ENCODE peak calls at places on chromosome 21, in seven cellular contexts. M is GM12878, U is ovary, C is IMR-90, Q is right lobe of liver, O is heart left ventricle, F is tibial nerve. P is an unnamed sample. For H3K4me1, the result is how much of the 10 kb centered on the place peaks cover.

GRCh38 chr21:46193829-46194373 is 9.6 kb upstream of the SPATC1L start:
- DNase-seq in O (no peak), M (no peak), C (no peak), Q (no peak), U (peak), F (no peak), P (no peak)

GRCh38 chr21:31254131-31254530 is 89.9 kb downstream of the TIAM1 start:
- DNase-seq in F (no peak), C (no peak), O (no peak), M (no peak), U (no peak), Q (no peak), P (no peak)

GRCh38 chr21:36859744-36860501 is 106.5 kb downstream of the HLCS start:
- DNase-seq in F (peak), U (peak), M (no peak), C (peak), Q (peak), O (peak), P (peak)

GRCh38 chr21:23951251-23951650 is 1656.0 kb downstream of the MRPL39 start:
- DNase-seq in Q (no peak), U (no peak), O (no peak), C (peak), M (no peak), F (no peak), P (no peak)

GRCh38 chr21:37259426-37259825 is 7.7 kb downstream of the VPS26C start:
- DNase-seq in Q (no peak), U (no peak), M (no peak), C (peak), F (no peak), O (no peak), P (no peak)

GRCh38 chr21:19468981-19469715 is 1065.6 kb upstream of the TMPRSS15 start:
- DNase-seq in Q (no peak), C (no peak), U (no peak), O (no peak), F (no peak), M (no peak), P (no peak)

GRCh38 chr21:36135391-36136094 is 664 bp downstream of the CBR3 start:
- DNase-seq in Q (peak), C (peak), O (peak), U (peak), M (no peak), F (peak), P (peak)

GRCh38 chr21:20997633-20998455 is at the start of gene NCAM2:
- DNase-seq in O (peak), M (no peak), Q (peak), F (peak), C (peak), U (peak), P (peak)

GRCh38 chr21:33971492-33972013 is 55.9 kb upstream of the ATP5PO start:
- DNase-seq in Q (no peak), F (no peak), C (peak), M (no peak), O (no peak), U (no peak), P (no peak)

GRCh38 chr21:23401278-23401677 is 2206.0 kb downstream of the MRPL39 start:
- DNase-seq in F (no peak), C (no peak), O (no peak), Q (no peak), U (no peak), M (no peak), P (no peak)

GRCh38 chr21:45317401-45318145 is 29.9 kb upstream of the POFUT2 start:
- DNase-seq in O (no peak), F (no peak), C (peak), U (peak), Q (peak), M (no peak), P (no peak)

GRCh38 chr21:22343721-22344120 is 1345.5 kb downstream of the NCAM2 start:
- DNase-seq in Q (no peak), F (no peak), U (no peak), M (no peak), O (no peak), C (no peak), P (no peak)

GRCh38 chr21:46124926-46125845 is 27.3 kb downstream of the COL6A2 start:
- DNase-seq in U (peak), M (no peak), F (no peak), O (peak), Q (peak), C (no peak), P (no peak)

DNA sequence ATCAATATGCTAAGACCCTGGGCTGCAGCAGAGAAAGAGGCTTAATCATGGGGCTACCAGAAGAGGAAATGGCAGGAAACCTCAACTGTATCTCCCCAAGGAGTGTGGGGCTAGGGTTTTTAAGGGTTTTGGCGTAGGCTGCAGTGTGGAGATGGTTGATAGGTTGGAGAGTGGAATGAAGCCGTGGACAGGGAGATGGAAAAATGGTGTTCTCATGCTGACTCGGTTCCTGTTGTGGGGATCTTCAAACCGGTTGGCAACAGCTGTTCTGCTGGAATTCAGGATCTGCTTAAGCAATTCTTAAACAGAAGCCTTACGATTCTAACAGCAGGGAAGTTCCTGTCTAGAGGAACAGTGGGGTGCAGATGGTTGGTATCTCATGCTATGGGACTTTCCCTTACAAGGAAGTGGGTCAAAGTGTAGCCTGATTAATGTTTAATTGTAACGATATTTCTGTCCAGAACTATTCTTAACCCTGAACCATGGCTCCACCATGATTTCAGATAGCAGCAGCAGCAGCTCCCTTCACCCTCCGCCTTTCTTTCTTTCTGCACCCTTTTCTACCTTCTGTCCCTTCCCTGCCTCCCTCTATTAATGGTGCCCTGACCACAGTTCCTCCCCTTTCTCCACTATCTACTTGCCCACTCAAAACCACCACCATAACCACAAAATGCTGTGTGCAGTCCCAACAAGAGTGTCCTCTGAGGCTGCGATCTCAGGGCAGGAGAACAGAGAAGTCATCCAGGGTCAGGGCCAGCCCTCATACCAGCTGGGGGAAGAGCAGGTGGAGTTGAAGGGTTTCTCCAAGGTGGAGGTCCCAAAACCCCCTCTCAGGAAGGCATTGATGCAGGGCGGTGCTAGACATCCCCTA is 30.8 kb downstream of the RSPH1 start:
- DNase-seq in U (no peak), O (no peak), F (no peak), M (peak), C (no peak), Q (peak), P (peak)
- H3K4me1 ChIP-seq in U (under half), O (under half), F (under half), M (half or more), C (under half), Q (under half), P (half or more)

GRCh38 chr21:43811262-43812105 is 22.1 kb downstream of the RRP1 start:
- DNase-seq in U (no peak), C (no peak), F (no peak), M (no peak), Q (no peak), O (no peak), P (no peak)

GRCh38 chr21:43809346-43809799 is 20.0 kb downstream of the RRP1 start:
- DNase-seq in O (no peak), C (no peak), U (peak), Q (peak), F (no peak), M (no peak), P (no peak)

GRCh38 chr21:43812139-43812821 is 22.9 kb downstream of the RRP1 start:
- DNase-seq in U (no peak), M (no peak), Q (peak), F (no peak), O (no peak), C (no peak), P (no peak)

GRCh38 chr21:43809853-43810504 is 20.6 kb downstream of the RRP1 start:
- DNase-seq in Q (no peak), O (no peak), U (no peak), F (no peak), C (no peak), M (no peak), P (no peak)

DNA sequence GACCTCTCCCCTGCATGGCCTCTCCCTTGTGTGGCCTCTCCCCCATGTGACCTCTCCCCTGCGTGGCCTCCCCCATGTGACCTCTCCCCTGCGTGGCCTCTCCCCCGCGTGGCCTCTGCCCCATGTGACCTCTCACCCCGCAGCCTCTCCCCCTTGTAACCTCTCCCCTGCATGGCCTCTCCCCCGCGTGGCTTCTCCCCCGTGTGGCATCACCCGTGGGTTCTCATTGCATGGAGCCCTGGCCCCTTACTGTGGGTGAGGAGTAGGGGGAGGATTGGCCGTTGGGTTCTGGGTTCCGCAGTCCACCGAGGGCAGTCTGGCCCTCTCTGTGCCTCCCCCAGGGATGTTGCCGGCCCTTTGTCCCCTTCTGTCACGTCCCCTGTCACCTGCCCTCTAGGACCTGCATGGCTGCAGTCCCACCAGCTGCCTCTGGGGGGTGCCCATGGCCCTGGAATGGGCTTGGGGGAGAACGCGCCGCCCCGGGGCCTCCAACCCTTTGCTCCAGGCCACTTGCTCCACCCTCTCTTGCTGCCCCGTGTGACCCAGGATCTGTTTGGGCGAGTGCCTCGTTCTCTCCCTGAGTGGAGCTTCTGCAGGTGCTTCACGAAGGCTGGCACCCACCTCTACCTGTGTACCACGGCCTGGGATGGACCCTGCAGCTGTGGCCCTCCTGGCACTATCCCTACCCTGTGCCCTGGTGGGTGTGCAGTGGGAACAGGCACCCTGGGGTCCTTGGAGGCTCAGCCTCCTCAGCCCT is 21.3 kb downstream of the RRP1 start:
- DNase-seq in F (peak), Q (peak), C (peak), M (peak), O (peak), U (peak), P (peak)
- TF ChIP-seq POLR2A in F (no peak), Q (no peak), C (no peak), M (no peak), O (no peak), U (no peak), P (no peak)

GRCh38 chr21:27812279-27812678 is 845.4 kb upstream of the ADAMTS5 start:
- DNase-seq in U (no peak), Q (no peak), M (no peak), F (no peak), O (no peak), C (peak), P (no peak)

GRCh38 chr21:27817061-27817460 is 850.2 kb upstream of the ADAMTS5 start:
- DNase-seq in Q (no peak), M (no peak), C (no peak), F (no peak), O (no peak), U (no peak), P (no peak)

GRCh38 chr21:27817902-27818623 is 851.2 kb upstream of the ADAMTS5 start:
- DNase-seq in C (no peak), U (no peak), O (no peak), F (no peak), M (no peak), Q (no peak), P (no peak)

GRCh38 chr21:27814226-27814625 is 847.3 kb upstream of the ADAMTS5 start:
- DNase-seq in O (no peak), C (no peak), U (no peak), F (no peak), M (no peak), Q (no peak), P (no peak)

DNA sequence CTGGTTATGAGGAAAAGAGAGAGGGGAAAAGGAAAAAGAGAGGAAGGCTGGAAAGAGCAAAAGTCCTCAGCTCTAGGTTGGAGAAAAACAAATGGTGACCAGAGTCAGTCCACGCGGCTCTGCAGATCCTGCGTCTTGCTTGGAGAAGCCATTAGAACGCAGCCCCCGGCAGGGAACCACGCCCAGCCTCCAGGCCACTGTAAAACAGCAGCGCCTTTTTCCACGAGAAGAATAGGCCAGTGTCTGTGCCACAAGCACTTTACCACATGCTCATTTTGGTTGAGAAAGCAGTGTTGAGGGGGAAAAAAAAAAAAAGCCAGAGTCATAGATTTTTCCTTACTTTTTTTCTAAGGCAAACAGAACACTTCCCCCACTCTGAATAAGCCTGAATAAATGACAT is 846.9 kb upstream of the ADAMTS5 start:
- DNase-seq in M (no peak), Q (no peak), U (no peak), C (no peak), F (peak), O (peak), P (no peak)
- TF ChIP-seq CTCF in M (no peak), Q (no peak), U (no peak), C (no peak), F (no peak), O (no peak), P (no peak)

GRCh38 chr21:38809170-38809878 is 3.6 kb downstream of the ETS2 start:
- DNase-seq in Q (no peak), U (no peak), M (no peak), C (no peak), O (no peak), F (no peak), P (no peak)
- H3K4me1 ChIP-seq in Q (under half), U (under half), M (under half), C (under half), O (under half), F (under half), P (under half)

GRCh38 chr21:26169611-26170470 is 729 bp downstream of the APP start:
- DNase-seq in O (peak), Q (peak), C (peak), F (peak), M (no peak), U (peak), P (peak)

GRCh38 chr21:26167593-26167992 is 3.0 kb downstream of the APP start:
- DNase-seq in U (no peak), O (no peak), Q (no peak), F (no peak), C (no peak), M (no peak), P (no peak)

GRCh38 chr21:26171310-26172100 is 935 bp upstream of the APP start:
- DNase-seq in Q (no peak), O (peak), F (no peak), U (no peak), M (no peak), C (no peak), P (no peak)

GRCh38 chr21:26170471-26171309 is at the start of gene APP:
- DNase-seq in Q (peak), C (peak), U (peak), F (peak), M (no peak), O (peak), P (peak)

GRCh38 chr21:26169061-26169610 is 1.4 kb downstream of the APP start:
- DNase-seq in C (peak), U (no peak), F (peak), Q (no peak), O (peak), M (peak), P (peak)
- TF ChIP-seq POLR2A in C (no peak), U (no peak), F (no peak), Q (no peak), O (no peak), M (no peak), P (no peak)

GRCh38 chr21:32782698-32783097 is 11.1 kb upstream of the PAXBP1 start:
- DNase-seq in F (no peak), M (no peak), C (no peak), O (no peak), U (no peak), Q (no peak), P (no peak)
- TF ChIP-seq CTCF in F (no peak), M (no peak), C (no peak), O (no peak), U (no peak), Q (no peak), P (peak)

GRCh38 chr21:35026153-35026499 is 23.0 kb downstream of the RUNX1 start:
- DNase-seq in M (no peak), O (no peak), U (no peak), Q (no peak), C (no peak), F (no peak), P (no peak)
- H3K4me1 ChIP-seq in M (under half), O (under half), U (under half), Q (under half), C (under half), F (under half), P (under half)

GRCh38 chr21:29650561-29651022 is 289.2 kb downstream of the GRIK1 start:
- DNase-seq in O (no peak), C (no peak), U (no peak), Q (no peak), M (no peak), F (no peak), P (no peak)
- TF ChIP-seq POLR2A in O (no peak), C (no peak), U (no peak), Q (no peak), M (no peak), F (no peak), P (no peak)

P was measured in body of pancreas.